ENCODE peak calls at places on chromosomes 6 and 20, in nine cellular contexts. One of them, this sample, is unnamed.

GRCh38 chr6:227074-227782 is 65.1 kb upstream of the DUSP22 start:
- DNase-seq in RWPE1: no peak
- DNase-seq in WERI-Rb-1: no peak
- DNase-seq in Peyer's patch: peak; percentile 62
- DNase-seq in MV-4-11: no peak
- DNase-seq in choroid plexus epithelial cell: peak; percentile 52
- DNase-seq in HT1080: no peak
- DNase-seq in posterior cingulate gyrus: no peak
- DNase-seq in GM19239: no peak
- DNase-seq in this sample: no peak

GRCh38 chr6:37319856-37320255 is 33.9 kb upstream of the RNF8 start:
- DNase-seq in Peyer's patch: no peak
- DNase-seq in MV-4-11: no peak
- DNase-seq in posterior cingulate gyrus: no peak
- DNase-seq in HT1080: peak; percentile 33
- DNase-seq in choroid plexus epithelial cell: no peak
- DNase-seq in RWPE1: no peak
- DNase-seq in GM19239: no peak
- DNase-seq in WERI-Rb-1: no peak
- DNase-seq in this sample: no peak

GRCh38 chr6:15714658-15715057 is 51.8 kb upstream of the DTNBP1 start:
- DNase-seq in MV-4-11: no peak
- DNase-seq in GM19239: no peak
- DNase-seq in RWPE1: no peak
- DNase-seq in HT1080: no peak
- DNase-seq in WERI-Rb-1: no peak
- DNase-seq in choroid plexus epithelial cell: no peak
- DNase-seq in posterior cingulate gyrus: no peak
- DNase-seq in Peyer's patch: no peak
- DNase-seq in this sample: no peak

GRCh38 chr20:4136078-4136966 is 121.0 kb upstream of the RNF24 start:
- DNase-seq in HT1080: peak; percentile 54
- DNase-seq in posterior cingulate gyrus: no peak
- DNase-seq in MV-4-11: no peak
- DNase-seq in choroid plexus epithelial cell: peak; percentile 55
- DNase-seq in RWPE1: no peak
- DNase-seq in Peyer's patch: no peak
- DNase-seq in WERI-Rb-1: no peak
- DNase-seq in GM19239: no peak
- DNase-seq in this sample: no peak

GRCh38 chr6:41785689-41786450 is 1.6 kb upstream of the TOMM6 start:
- DNase-seq in RWPE1: no peak
- DNase-seq in WERI-Rb-1: no peak
- DNase-seq in MV-4-11: no peak
- DNase-seq in Peyer's patch: no peak
- DNase-seq in GM19239: no peak
- DNase-seq in choroid plexus epithelial cell: peak; percentile 15
- DNase-seq in posterior cingulate gyrus: peak; percentile 51
- DNase-seq in HT1080: no peak
- DNase-seq in this sample: no peak

GRCh38 chr20:17505664-17506517 is 25.3 kb downstream of the BFSP1 start:
- DNase-seq in MV-4-11: no peak
- DNase-seq in choroid plexus epithelial cell: peak; percentile 55
- DNase-seq in HT1080: no peak
- DNase-seq in WERI-Rb-1: no peak
- DNase-seq in Peyer's patch: peak; percentile 53
- DNase-seq in RWPE1: peak; percentile 91
- DNase-seq in GM19239: no peak
- DNase-seq in posterior cingulate gyrus: no peak
- DNase-seq in this sample: no peak

GRCh38 chr20:15012551-15012950 is 675.1 kb upstream of the FLRT3 start:
- DNase-seq in posterior cingulate gyrus: no peak
- DNase-seq in HT1080: no peak
- DNase-seq in MV-4-11: no peak
- DNase-seq in WERI-Rb-1: no peak
- DNase-seq in Peyer's patch: no peak
- DNase-seq in GM19239: no peak
- DNase-seq in RWPE1: no peak
- DNase-seq in choroid plexus epithelial cell: no peak
- DNase-seq in this sample: no peak

GRCh38 chr6:45556828-45557227 is 179.1 kb upstream of the SUPT3H start:
- DNase-seq in HT1080: no peak
- DNase-seq in choroid plexus epithelial cell: no peak
- DNase-seq in Peyer's patch: no peak
- DNase-seq in MV-4-11: no peak
- DNase-seq in posterior cingulate gyrus: no peak
- DNase-seq in GM19239: no peak
- DNase-seq in WERI-Rb-1: no peak
- DNase-seq in RWPE1: no peak
- DNase-seq in this sample: no peak

GRCh38 chr6:51541847-51542246 is 545.6 kb downstream of the PKHD1 start:
- DNase-seq in Peyer's patch: no peak
- DNase-seq in MV-4-11: no peak
- DNase-seq in HT1080: peak; percentile 1
- DNase-seq in choroid plexus epithelial cell: peak; percentile 0
- DNase-seq in posterior cingulate gyrus: no peak
- DNase-seq in WERI-Rb-1: no peak
- DNase-seq in GM19239: no peak
- DNase-seq in RWPE1: peak; percentile 36
- DNase-seq in this sample: no peak

GRCh38 chr6:41072836-41073202 is at the start of gene NFYA:
- DNase-seq in RWPE1: peak; percentile 99
- DNase-seq in posterior cingulate gyrus: peak; percentile 99
- DNase-seq in MV-4-11: no peak
- DNase-seq in WERI-Rb-1: no peak
- DNase-seq in choroid plexus epithelial cell: no peak
- DNase-seq in Peyer's patch: peak; percentile 100
- DNase-seq in GM19239: peak; percentile 84
- DNase-seq in HT1080: peak; percentile 99
- DNase-seq in this sample: no peak

GRCh38 chr6:106145741-106146227 is 59.6 kb downstream of the PRDM1 start:
- DNase-seq in Peyer's patch: no peak
- DNase-seq in HT1080: peak; percentile 56
- DNase-seq in posterior cingulate gyrus: no peak
- DNase-seq in GM19239: no peak
- DNase-seq in choroid plexus epithelial cell: peak; percentile 35
- DNase-seq in MV-4-11: no peak
- DNase-seq in WERI-Rb-1: no peak
- DNase-seq in RWPE1: no peak
- DNase-seq in this sample: no peak

GRCh38 chr6:7373739-7374138 is 15.8 kb downstream of the CAGE1 start:
- DNase-seq in MV-4-11: peak; percentile 41
- DNase-seq in GM19239: no peak
- DNase-seq in posterior cingulate gyrus: no peak
- DNase-seq in HT1080: no peak
- DNase-seq in RWPE1: no peak
- DNase-seq in Peyer's patch: peak; percentile 54
- DNase-seq in choroid plexus epithelial cell: peak; percentile 12
- DNase-seq in WERI-Rb-1: no peak
- DNase-seq in this sample: no peak

This sample was measured in GDM1.